ENCODE peak calls at places on chromosomes 5 and 9, in six cellular contexts. V, K, G, T, B and R are unnamed samples.

GRCh38 chr9:131608469-131609115 is 63.3 kb downstream of the PRRT1B start:
- DNase-seq in G (peak; percentile 85), K (no peak), T (no peak), B (peak; percentile 87), V (no peak), R (no peak)

GRCh38 chr5:67221487-67222242 is 25.1 kb upstream of the CD180 start:
- DNase-seq in V (no peak), G (no peak), K (no peak), T (peak; percentile 96), B (no peak), R (no peak)

GRCh38 chr5:68884893-68885292 is 208.9 kb upstream of the SLC30A5 start:
- DNase-seq in T (peak; percentile 82), V (no peak), B (no peak), K (no peak), G (no peak), R (no peak)

GRCh38 chr9:34590376-34591090 is 1.0 kb upstream of the CNTFR start:
- DNase-seq in T (no peak), G (no peak), K (no peak), V (no peak), B (no peak), R (peak; percentile 88)

GRCh38 chr9:129633848-129634247 is 7.9 kb downstream of the NTMT1 start:
- DNase-seq in G (no peak), V (no peak), T (no peak), B (no peak), K (no peak), R (no peak)

GRCh38 chr5:132136906-132137305 is 63.3 kb downstream of the CSF2 start:
- DNase-seq in T (no peak), K (no peak), G (no peak), B (peak; percentile 88), V (no peak), R (no peak)

GRCh38 chr9:32783168-32783891 is at the start of gene TMEM215:
- DNase-seq in T (no peak), K (no peak), V (no peak), B (no peak), G (peak; percentile 14), R (no peak)

GRCh38 chr5:132747693-132748440 is 641 bp downstream of the CCNI2 start:
- DNase-seq in B (no peak), T (peak; percentile 81), V (no peak), G (no peak), K (peak; percentile 16), R (no peak)

GRCh38 chr5:138489705-138490104 is 24.4 kb downstream of the EGR1 start:
- DNase-seq in K (no peak), B (no peak), G (no peak), V (peak; percentile 29), T (no peak), R (no peak)

GRCh38 chr9:114153761-114154596 is 1.4 kb upstream of the COL27A1 start:
- DNase-seq in K (no peak), V (no peak), T (no peak), G (no peak), B (peak; percentile 25), R (no peak)

GRCh38 chr5:127027539-127027938 is 2.8 kb downstream of the MARCHF3 start:
- DNase-seq in B (no peak), V (no peak), T (no peak), K (no peak), G (no peak), R (no peak)

GRCh38 chr5:177529247-177529901 is 12.6 kb upstream of the DDX41 start:
- DNase-seq in T (no peak), B (no peak), K (no peak), G (no peak), V (no peak), R (no peak)

GRCh38 chr5:162683280-162683679 is 615.7 kb downstream of the GABRG2 start:
- DNase-seq in T (no peak), V (no peak), G (no peak), K (no peak), B (no peak), R (no peak)

GRCh38 chr9:38641985-38642864 is 21.8 kb upstream of the ANKRD18A start:
- DNase-seq in K (no peak), T (no peak), B (peak; percentile 22), G (peak; percentile 22), V (peak; percentile 33), R (no peak)

GRCh38 chr9:120175031-120175430 is 404.9 kb downstream of the CDK5RAP2 start:
- DNase-seq in T (no peak), K (no peak), G (no peak), B (no peak), V (no peak), R (no peak)

GRCh38 chr9:127418037-127418471 is 6.1 kb upstream of the ZNF79 start:
- DNase-seq in G (peak; percentile 34), K (no peak), T (peak; percentile 50), B (no peak), V (no peak), R (no peak)

GRCh38 chr9:127525426-127526188 is 74.3 kb downstream of the LRSAM1 start:
- DNase-seq in V (no peak), K (no peak), G (no peak), T (peak; percentile 49), B (peak; percentile 58), R (no peak)

GRCh38 chr5:39203951-39204350 is 15.4 kb downstream of the FYB1 start:
- DNase-seq in G (no peak), V (no peak), T (no peak), B (no peak), K (no peak), R (no peak)

GRCh38 chr5:181190711-181191525 is 14.1 kb downstream of the TRIM7 start:
- DNase-seq in V (no peak), G (peak; percentile 32), T (peak; percentile 63), K (no peak), B (no peak), R (no peak)

GRCh38 chr5:17412760-17413671 is 85.0 kb upstream of the TAF11L2 start:
- DNase-seq in K (no peak), T (no peak), V (no peak), G (peak; percentile 8), B (no peak), R (no peak)

GRCh38 chr9:133680250-133680975 is 44.2 kb downstream of the DBH start:
- DNase-seq in K (no peak), V (no peak), G (no peak), T (no peak), B (no peak), R (no peak)

GRCh38 chr9:130215341-130216119 is 43.3 kb downstream of the NCS1 start:
- DNase-seq in G (no peak), V (no peak), T (peak; percentile 51), K (no peak), B (peak; percentile 56), R (no peak)

GRCh38 chr5:848671-849111 is 2.1 kb downstream of the ZDHHC11 start:
- DNase-seq in K (no peak), B (no peak), G (no peak), V (no peak), T (no peak), R (no peak)

GRCh38 chr5:137022043-137022442 is 477.1 kb downstream of the SPOCK1 start:
- DNase-seq in K (no peak), T (no peak), V (no peak), G (no peak), B (no peak), R (no peak)